ENCODE peak calls at places on chromosomes 2 and 18, in five cellular contexts. T is psoas muscle, C is lung, E is IMR-90, H is brain microvascular endothelial cell. A is an unnamed sample. For H3K27me3, the result is how much of the 10 kb centered on the place peaks cover.

GRCh38 chr18:51028201-51028805 is 1.7 kb upstream of the SMAD4 start:
- DNase-seq in T (no peak), C (no peak), E (peak), H (no peak), A (no peak)

GRCh38 chr2:174902491-174903242 is 102.5 kb downstream of the CHN1 start:
- DNase-seq in T (no peak), C (no peak), E (no peak), H (peak), A (no peak)

GRCh38 chr2:203330434-203330833 is 2.2 kb downstream of the ABI2 start:
- DNase-seq in T (no peak), C (no peak), E (peak), H (no peak), A (no peak)

GRCh38 chr18:24995056-24995455 is 356.9 kb downstream of the ZNF521 start:
- DNase-seq in T (no peak), C (no peak), E (peak), H (no peak), A (no peak)

GRCh38 chr2:127324635-127325034 is 30.7 kb upstream of the ERCC3 start:
- DNase-seq in T (no peak), C (no peak), E (peak), H (peak), A (no peak)

GRCh38 chr2:150075831-150076230 is 411.6 kb downstream of the RND3 start:
- DNase-seq in T (no peak), C (no peak), E (peak), H (peak), A (no peak)

GRCh38 chr2:45765007-45765767 is 113.7 kb downstream of the PRKCE start:
- DNase-seq in T (no peak), C (no peak), E (no peak), H (no peak), A (no peak)

GRCh38 chr2:154306261-154306970 is 392.1 kb upstream of the KCNJ3 start:
- DNase-seq in T (no peak), C (no peak), E (no peak), H (no peak), A (no peak)

GRCh38 chr2:128448331-128449225 is 129.9 kb upstream of the HS6ST1 start:
- DNase-seq in T (no peak), C (no peak), E (no peak), H (no peak), A (no peak)

GRCh38 chr2:234495801-234496441 is 960 bp downstream of the ARL4C start:
- DNase-seq in T (peak), C (no peak), E (peak), H (peak), A (no peak)

GRCh38 chr2:204051476-204051875 is 114.9 kb downstream of the ICOS start:
- DNase-seq in T (no peak), C (no peak), E (no peak), H (no peak), A (no peak)

GRCh38 chr18:66727991-66728390 is 124.1 kb upstream of the CDH19 start:
- DNase-seq in T (no peak), C (no peak), E (no peak), H (no peak), A (no peak)

GRCh38 chr18:45517181-45517741 is 98.0 kb upstream of the SLC14A2 start:
- DNase-seq in T (peak), C (peak), E (no peak), H (peak), A (no peak)

GRCh38 chr2:70886541-70886987 is 49.1 kb upstream of the ATP6V1B1 start:
- DNase-seq in T (no peak), C (no peak), E (no peak), H (no peak), A (no peak)

GRCh38 chr2:110799376-110799775 is 67.0 kb downstream of the ACOXL start:
- DNase-seq in T (no peak), C (no peak), E (no peak), H (no peak), A (no peak)

GRCh38 chr2:234676859-234677450 is 180.1 kb upstream of the ARL4C start:
- DNase-seq in T (no peak), C (no peak), E (no peak), H (no peak), A (no peak)

GRCh38 chr2:128454980-128455709 is 136.5 kb upstream of the HS6ST1 start:
- DNase-seq in T (no peak), C (no peak), E (no peak), H (no peak), A (peak)

GRCh38 chr18:26540041-26540628 is 8.2 kb downstream of the KCTD1 start:
- DNase-seq in T (no peak), C (no peak), E (no peak), H (no peak), A (no peak)

GRCh38 chr2:180003566-180003965 is 3.5 kb downstream of the CWC22 start:
- DNase-seq in T (no peak), C (no peak), E (no peak), H (no peak), A (no peak)

GRCh38 chr18:46324556-46324955 is 220.4 kb downstream of the HAUS1 start:
- DNase-seq in T (no peak), C (no peak), E (peak), H (peak), A (no peak)

GRCh38 chr2:1427086-1427485 is 13.8 kb downstream of the TPO start:
- DNase-seq in T (no peak), C (no peak), E (no peak), H (no peak), A (no peak)
- TF ChIP-seq CTCF in T (no peak), C (no peak), E (no peak), H (no peak), A (no peak)

GRCh38 chr2:240166191-240166590 is 25.7 kb upstream of the OTOS start:
- DNase-seq in T (no peak), C (no peak), E (no peak), H (no peak), A (no peak)
- H3K27me3 ChIP-seq in T (under half), C (under half), E (under half), H (under half), A (under half)

GRCh38 chr2:62339413-62339812 is 143.5 kb downstream of the B3GNT2 start:
- DNase-seq in T (no peak), C (no peak), E (no peak), H (no peak), A (no peak)
- TF ChIP-seq CTCF in T (no peak), C (no peak), E (no peak), H (peak), A (no peak)

GRCh38 chr2:176161041-176161785 is 4.1 kb downstream of the HOXD3 start:
- DNase-seq in T (no peak), C (no peak), E (no peak), H (no peak), A (no peak)

GRCh38 chr2:176159678-176160250 is 2.7 kb downstream of the HOXD3 start:
- DNase-seq in T (no peak), C (no peak), E (no peak), H (no peak), A (no peak)

GRCh38 chr2:176161817-176162626 is 4.9 kb downstream of the HOXD3 start:
- DNase-seq in T (no peak), C (no peak), E (peak), H (no peak), A (no peak)

GRCh38 chr2:176158855-176159677 is 2.0 kb downstream of the HOXD3 start:
- DNase-seq in T (no peak), C (no peak), E (no peak), H (no peak), A (no peak)

DNA sequence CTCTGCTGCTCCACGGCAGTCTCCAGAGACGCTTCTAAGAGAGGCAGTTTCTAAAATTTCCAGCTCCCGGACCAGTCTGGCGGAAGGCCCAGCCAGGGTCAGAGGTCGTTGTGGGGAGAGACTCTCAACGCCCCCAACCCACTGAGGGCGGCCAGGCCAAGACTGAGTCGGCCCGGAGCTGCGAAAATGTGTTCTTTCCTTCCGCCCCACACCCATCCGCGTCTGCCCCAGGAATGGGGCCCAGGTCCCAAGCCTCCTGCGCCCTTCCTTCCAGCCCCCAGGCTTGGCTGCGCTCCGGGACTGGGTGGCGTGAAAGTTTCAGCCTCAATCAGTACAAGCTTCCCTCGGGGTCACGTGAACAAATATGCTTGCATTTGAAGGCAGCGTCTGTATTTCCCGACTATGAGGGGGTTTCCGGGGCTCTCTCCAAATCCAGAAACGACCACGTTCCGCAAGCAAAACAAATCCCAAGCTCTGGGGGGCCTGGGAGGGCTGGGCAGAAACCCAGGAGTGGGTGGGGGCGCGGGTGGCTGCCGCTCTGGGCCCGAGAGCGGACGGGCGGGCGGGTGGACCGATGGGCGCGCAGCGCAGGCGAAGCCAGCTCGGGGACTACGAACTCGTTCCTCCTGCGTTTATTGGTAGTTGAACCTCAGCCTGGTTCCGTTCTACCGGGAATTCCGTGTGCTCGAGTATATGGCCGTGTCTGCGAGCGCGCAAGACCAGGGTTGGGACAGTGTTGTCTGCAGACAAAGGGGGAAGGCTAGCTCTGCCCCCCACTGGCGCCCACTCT is 3.3 kb downstream of the HOXD3 start:
- DNase-seq in T (no peak), C (no peak), E (no peak), H (no peak), A (no peak)
- H3K27me3 ChIP-seq in T (under half), C (under half), E (half or more), H (half or more), A (half or more)

GRCh38 chr2:207733597-207734240 is 22.3 kb downstream of the CCNYL1 start:
- DNase-seq in T (no peak), C (no peak), E (no peak), H (no peak), A (no peak)

GRCh38 chr2:207734264-207734635 is 22.8 kb downstream of the CCNYL1 start:
- DNase-seq in T (no peak), C (no peak), E (peak), H (peak), A (no peak)

GRCh38 chr2:207731138-207731537 is 19.7 kb downstream of the CCNYL1 start:
- DNase-seq in T (no peak), C (no peak), E (no peak), H (no peak), A (no peak)

GRCh38 chr2:207729465-207729998 is 18.1 kb downstream of the CCNYL1 start:
- DNase-seq in T (no peak), C (peak), E (no peak), H (no peak), A (no peak)

DNA sequence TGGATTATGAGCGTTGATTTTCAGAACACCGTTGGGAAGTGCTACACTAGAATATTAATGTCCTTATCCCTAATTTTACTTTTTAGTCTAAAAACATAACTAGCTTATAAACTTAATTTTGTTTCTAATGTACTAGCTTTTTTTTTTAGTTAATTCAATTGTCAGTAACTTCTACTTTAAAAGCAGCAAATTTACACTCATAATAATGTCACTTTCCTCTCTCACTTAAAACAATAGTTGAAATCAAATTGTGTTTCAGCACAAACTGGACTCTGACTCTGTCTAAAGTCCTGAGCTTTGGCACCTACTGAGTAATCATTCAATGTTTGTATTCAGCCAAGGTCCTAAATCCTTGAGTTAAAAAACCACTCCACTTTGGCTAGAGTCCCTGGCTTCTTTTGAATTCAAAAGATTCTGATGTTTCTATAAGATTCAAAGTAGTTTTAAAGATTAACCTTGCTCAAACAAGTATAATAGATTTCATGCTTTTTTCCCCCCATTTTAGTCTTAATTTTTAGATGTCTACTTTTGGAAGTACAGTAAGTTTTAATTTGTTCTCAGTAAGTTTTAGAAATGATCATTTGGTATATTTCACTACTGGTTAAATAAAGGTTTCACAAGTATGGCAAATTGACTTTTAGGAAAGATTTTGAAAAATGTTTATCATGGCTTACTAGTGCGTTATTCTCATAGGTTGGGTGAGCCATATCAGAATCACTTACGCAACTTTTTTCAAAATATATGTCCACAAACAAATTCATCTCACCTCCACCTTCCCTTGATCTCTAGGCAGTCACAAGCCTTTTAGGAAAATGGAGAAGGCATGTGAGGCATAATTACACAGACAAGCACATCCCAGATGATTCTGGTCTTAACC is 23.4 kb downstream of the CCNYL1 start:
- DNase-seq in T (no peak), C (no peak), E (no peak), H (no peak), A (no peak)
- TF ChIP-seq CTCF in T (no peak), C (no peak), E (no peak), H (no peak), A (no peak)

GRCh38 chr2:237397072-237397471 is 16.9 kb downstream of the COL6A3 start:
- DNase-seq in T (no peak), C (no peak), E (no peak), H (no peak), A (no peak)
- H3K27me3 ChIP-seq in T (under half), C (under half), E (under half), H (under half), A (under half)

GRCh38 chr18:76772665-76773064 is 49.7 kb upstream of the ZNF236 start:
- DNase-seq in T (no peak), C (no peak), E (no peak), H (no peak), A (no peak)
- TF ChIP-seq CTCF in T (no peak), C (no peak), E (no peak), H (no peak), A (no peak)

DNA sequence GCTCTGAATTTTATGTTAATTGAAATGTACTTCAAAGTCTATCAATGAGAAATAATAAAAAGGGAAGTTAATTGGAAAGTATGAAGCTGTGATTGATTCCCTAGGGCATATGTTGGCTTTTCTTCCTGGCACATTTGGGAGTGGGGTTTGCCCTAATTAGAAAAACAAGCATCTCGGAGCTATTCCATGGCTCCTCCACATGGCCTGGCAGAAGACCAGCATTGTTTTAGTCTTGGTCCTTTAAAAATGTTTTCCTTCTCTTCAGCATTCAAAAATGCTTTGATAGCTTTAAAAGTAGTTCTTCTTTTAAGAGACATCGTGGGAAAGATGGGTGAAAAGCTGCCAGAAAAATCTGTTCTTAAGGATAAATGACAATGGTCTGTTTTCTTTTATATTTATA is 445.5 kb upstream of the PKDCC start:
- DNase-seq in T (no peak), C (no peak), E (no peak), H (no peak), A (no peak)
- H3K27me3 ChIP-seq in T (under half), C (under half), E (under half), H (under half), A (under half)

DNA sequence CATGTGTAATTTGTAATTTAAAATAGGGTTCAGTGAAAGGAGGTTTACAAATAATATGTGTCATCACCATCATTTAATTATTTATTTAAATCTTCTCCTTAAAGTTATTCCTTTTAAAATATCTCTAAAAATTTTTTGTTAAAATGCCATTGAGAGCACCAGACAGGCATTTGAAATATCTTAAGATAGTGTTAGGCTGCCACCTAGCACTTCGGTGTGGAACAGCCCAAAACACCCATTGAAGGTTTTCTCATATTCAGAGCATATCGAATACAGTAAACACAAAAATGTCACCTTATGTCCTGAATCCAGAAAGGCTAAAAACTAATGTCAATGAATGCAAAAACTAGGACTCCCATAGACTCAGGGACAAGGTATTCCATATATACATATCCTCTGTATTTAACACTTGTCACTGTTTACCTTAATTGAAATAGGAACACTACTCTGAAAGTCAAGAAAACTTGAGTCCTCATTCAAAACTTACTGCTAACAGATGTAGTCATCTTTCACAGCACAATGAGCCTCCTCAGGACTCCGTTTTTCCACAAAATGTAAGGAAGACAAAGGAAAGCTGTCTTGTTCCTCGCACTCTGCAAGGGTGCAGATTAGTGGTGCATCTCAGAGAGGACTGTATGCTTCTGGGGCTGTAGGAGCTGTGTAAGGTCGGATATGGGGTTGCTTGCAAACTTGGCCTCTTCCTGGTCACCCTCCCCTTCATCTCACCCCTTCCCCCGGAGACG is 329.5 kb downstream of the PAX3 start:
- DNase-seq in T (no peak), C (no peak), E (peak), H (peak), A (no peak)
- TF ChIP-seq CTCF in T (peak), C (no peak), E (peak), H (peak), A (peak)